ENCODE peak calls at places on chromosomes 7 and 10, in ten cellular contexts. P is mucosa of gallbladder; K is heart right ventricle; G is astrocyte of the cerebellum; W is lower lobe of right lung; M is stomach; C is GM23248; X is islet precursor cell; F is epithelial cell of esophagus; B is activated T-cell treated with anti-CD3 and anti-CD28 coated beads, Interleukin-2, amount 50 U/mL, for 1 hour. A is an unnamed sample.

GRCh38 chr7:135834262-135834661 is 85.6 kb upstream of the FAM180A start:
- DNase-seq in P (no peak), K (no peak), G (no peak), W (no peak), M (no peak), C (no peak), X (no peak), F (no peak), B (no peak), A (no peak)

GRCh38 chr7:148729984-148730733 is 31.5 kb downstream of the CUL1 start:
- DNase-seq in P (no peak), K (no peak), G (no peak), W (no peak), M (no peak), C (peak), X (no peak), F (no peak), B (no peak), A (no peak)

GRCh38 chr10:129790710-129791446 is 173.2 kb downstream of the EBF3 start:
- DNase-seq in P (peak), K (no peak), G (no peak), W (no peak), M (no peak), C (no peak), X (no peak), F (no peak), B (no peak), A (no peak)

GRCh38 chr7:35185908-35186731 is 67.8 kb downstream of the TBX20 start:
- DNase-seq in P (no peak), K (peak), G (no peak), W (no peak), M (no peak), C (peak), X (peak), F (peak), B (no peak), A (no peak)

GRCh38 chr10:125076121-125076825 is 84.1 kb downstream of the CTBP2 start:
- DNase-seq in P (no peak), K (no peak), G (no peak), W (no peak), M (no peak), C (no peak), X (no peak), F (no peak), B (no peak), A (no peak)

GRCh38 chr7:132030883-132031282 is 474.5 kb upstream of the PODXL start:
- DNase-seq in P (no peak), K (no peak), G (no peak), W (no peak), M (no peak), C (no peak), X (no peak), F (peak), B (no peak), A (no peak)

GRCh38 chr7:70793767-70794166 is 338.2 kb upstream of the GALNT17 start:
- DNase-seq in P (no peak), K (no peak), G (no peak), W (no peak), M (no peak), C (no peak), X (no peak), F (no peak), B (no peak), A (no peak)

GRCh38 chr7:33503014-33503413 is 373.6 kb downstream of the BBS9 start:
- DNase-seq in P (no peak), K (no peak), G (no peak), W (no peak), M (no peak), C (no peak), X (no peak), F (peak), B (no peak), A (no peak)

GRCh38 chr7:85828654-85829053 is 641.8 kb upstream of the SEMA3D start:
- DNase-seq in P (no peak), K (no peak), G (no peak), W (no peak), M (no peak), C (no peak), X (no peak), F (no peak), B (no peak), A (no peak)

GRCh38 chr10:10774416-10774815 is 243.3 kb upstream of the CELF2 start:
- DNase-seq in P (no peak), K (no peak), G (no peak), W (no peak), M (no peak), C (no peak), X (no peak), F (no peak), B (no peak), A (no peak)

GRCh38 chr10:125775491-125776106 is at the start of gene MMP21:
- DNase-seq in P (no peak), K (no peak), G (no peak), W (no peak), M (no peak), C (no peak), X (peak), F (no peak), B (no peak), A (no peak)

GRCh38 chr7:79386688-79387422 is 66.6 kb downstream of the MAGI2 start:
- DNase-seq in P (no peak), K (no peak), G (no peak), W (no peak), M (no peak), C (peak), X (no peak), F (peak), B (no peak), A (no peak)

GRCh38 chr7:44881610-44882009 is 3.7 kb downstream of the PURB start:
- DNase-seq in P (no peak), K (no peak), G (peak), W (no peak), M (no peak), C (peak), X (no peak), F (peak), B (no peak), A (no peak)

GRCh38 chr7:121158665-121159064 is 170.1 kb upstream of the WNT16 start:
- DNase-seq in P (no peak), K (no peak), G (no peak), W (no peak), M (no peak), C (no peak), X (no peak), F (no peak), B (no peak), A (no peak)

GRCh38 chr7:159105066-159105780 is 39.4 kb downstream of the VIPR2 start:
- DNase-seq in P (no peak), K (no peak), G (no peak), W (no peak), M (no peak), C (no peak), X (no peak), F (no peak), B (no peak), A (peak)

GRCh38 chr7:39720586-39720985 is 97.2 kb downstream of the RALA start:
- DNase-seq in P (peak), K (no peak), G (no peak), W (no peak), M (peak), C (no peak), X (peak), F (peak), B (no peak), A (no peak)

GRCh38 chr7:48563334-48563733 is 361.0 kb upstream of the CDC14C start:
- DNase-seq in P (no peak), K (no peak), G (no peak), W (no peak), M (no peak), C (no peak), X (no peak), F (peak), B (no peak), A (no peak)

GRCh38 chr7:120981888-120982615 is 6.5 kb upstream of the CPED1 start:
- DNase-seq in P (no peak), K (no peak), G (peak), W (no peak), M (no peak), C (peak), X (no peak), F (peak), B (no peak), A (no peak)

A was measured in sciatic nerve.